ENCODE peak calls at places on chromosomes 4 and X, in six cellular contexts. E, N, R, W, P and G are unnamed samples.
A peak's percentile ranks its signal among the peaks of the same experiment; 100 is the strongest.

GRCh38 chr4:182975806-182976205 is 58.6 kb upstream of the DCTD start:
- ATAC-seq in E (peak; percentile 92), N (no peak), R (peak; percentile 90), W (no peak), P (peak; percentile 87), G (no peak)

GRCh38 chr4:179625391-179625790 is 2183.2 kb upstream of the AGA start:
- ATAC-seq in E (no peak), N (no peak), R (no peak), W (no peak), P (no peak), G (no peak)

GRCh38 chr4:150543042-150543441 is 38.9 kb upstream of the MAB21L2 start:
- ATAC-seq in E (no peak), N (no peak), R (no peak), W (no peak), P (peak; percentile 11), G (no peak)

GRCh38 chr4:104976258-104976657 is 170.4 kb upstream of the TET2 start:
- ATAC-seq in E (no peak), N (no peak), R (peak; percentile 20), W (no peak), P (no peak), G (no peak)

GRCh38 chr4:184977747-184978146 is 40.5 kb upstream of the HELT start:
- ATAC-seq in E (no peak), N (no peak), R (no peak), W (peak; percentile 37), P (no peak), G (no peak)

GRCh38 chrX:79089897-79090584 is 54.4 kb upstream of the GPR174 start:
- ATAC-seq in E (no peak), N (no peak), R (peak; percentile 74), W (no peak), P (no peak), G (no peak)

GRCh38 chr4:8341691-8342090 is 72.1 kb downstream of the HTRA3 start:
- ATAC-seq in E (no peak), N (no peak), R (no peak), W (no peak), P (no peak), G (no peak)

GRCh38 chrX:136750364-136750763 is 30.4 kb downstream of the ARHGEF6 start:
- ATAC-seq in E (no peak), N (no peak), R (no peak), W (no peak), P (peak; percentile 70), G (no peak)

GRCh38 chrX:33908898-33909297 is 223.2 kb downstream of the FAM47A start:
- ATAC-seq in E (no peak), N (no peak), R (no peak), W (no peak), P (no peak), G (no peak)

GRCh38 chr4:4734425-4734824 is 125.0 kb upstream of the MSX1 start:
- ATAC-seq in E (no peak), N (no peak), R (no peak), W (no peak), P (no peak), G (no peak)

GRCh38 chr4:26058537-26058936 is 144.5 kb downstream of the SMIM20 start:
- ATAC-seq in E (no peak), N (no peak), R (peak; percentile 79), W (no peak), P (no peak), G (no peak)

GRCh38 chr4:1751155-1751918 is 30.0 kb downstream of the TACC3 start:
- ATAC-seq in E (no peak), N (peak; percentile 2), R (no peak), W (no peak), P (no peak), G (no peak)

GRCh38 chr4:183142566-183143545 is 43.8 kb downstream of the WWC2 start:
- ATAC-seq in E (no peak), N (no peak), R (no peak), W (no peak), P (peak; percentile 33), G (peak; percentile 62)

GRCh38 chr4:55754754-55755350 is 64.7 kb upstream of the EXOC1L start:
- ATAC-seq in E (peak; percentile 27), N (no peak), R (no peak), W (no peak), P (no peak), G (no peak)

GRCh38 chrX:38860106-38861013 is 59.1 kb downstream of the MID1IP1 start:
- ATAC-seq in E (no peak), N (no peak), R (peak; percentile 68), W (no peak), P (no peak), G (no peak)

DNA sequence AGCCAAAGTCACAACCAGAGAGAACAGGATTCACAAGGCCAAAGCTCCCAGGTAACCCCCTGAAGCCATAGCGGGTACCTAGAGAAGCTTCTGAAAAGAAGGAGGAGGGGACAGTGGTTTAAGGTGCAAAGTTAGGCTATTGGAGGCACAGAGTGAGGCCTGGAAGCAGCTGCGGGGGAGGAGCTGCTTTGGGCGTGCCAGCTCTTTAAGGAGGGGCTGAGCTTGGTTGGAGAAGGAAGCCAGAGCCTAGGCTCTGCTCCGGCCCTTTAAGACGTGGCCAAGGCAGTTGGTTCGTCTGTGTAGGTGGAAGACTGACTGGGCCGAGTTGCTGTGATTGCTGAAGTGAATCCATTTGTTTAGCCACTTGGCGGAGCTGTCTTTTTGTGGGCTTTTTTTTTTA is 1.5 kb downstream of the KLF8 start:
- ATAC-seq in E (peak; percentile 84), N (no peak), R (peak; percentile 93), W (peak; percentile 92), P (peak; percentile 31), G (peak; percentile 86)
- TF ChIP-seq POLR2AphosphoS5 in E (no peak), N (no peak), R (no peak), W (no peak), P (no peak), G (no peak)

DNA sequence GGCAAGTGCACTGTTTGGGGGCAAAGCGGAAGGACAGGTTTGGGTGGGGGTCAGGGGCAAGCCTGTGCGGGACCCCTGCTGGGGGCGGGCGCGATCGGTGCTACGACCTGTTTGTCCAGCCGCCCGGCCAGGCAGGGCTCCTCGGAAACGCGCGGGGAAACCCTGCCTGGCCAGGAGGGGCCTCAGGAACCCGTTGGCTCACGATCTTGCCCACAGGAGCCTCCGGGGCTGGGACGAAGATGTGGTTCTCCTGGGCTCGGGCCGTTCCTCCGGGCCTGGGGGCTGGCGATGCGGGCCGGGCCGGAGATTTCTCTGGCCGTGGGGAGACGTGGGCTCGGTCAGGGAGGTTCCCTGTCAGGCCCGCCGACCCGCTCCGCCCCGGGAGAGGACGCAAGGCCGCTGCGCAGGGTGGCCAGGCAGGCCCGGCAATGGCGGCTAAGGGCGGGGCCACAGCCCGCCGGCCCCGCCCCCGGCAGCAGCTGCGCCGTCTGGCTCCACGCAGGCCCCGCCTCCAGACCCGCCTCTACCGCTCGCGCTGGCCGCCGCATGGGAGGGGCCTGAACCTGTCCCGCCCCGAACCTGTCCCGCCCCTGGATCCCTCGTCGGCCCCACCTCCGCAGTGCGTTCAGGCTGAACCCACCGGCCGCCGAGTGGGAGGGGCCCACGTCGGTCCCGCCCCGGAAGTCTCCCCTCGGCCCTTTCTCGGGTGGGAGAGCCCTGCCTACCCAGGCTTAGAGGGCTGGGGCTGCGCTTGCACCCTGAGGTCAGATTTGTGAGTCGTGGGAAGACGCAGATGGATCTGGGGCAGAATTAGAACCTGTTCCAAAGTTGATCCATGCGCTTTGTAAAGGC is at the start of gene FAM3A:
- ATAC-seq in E (peak; percentile 96), N (peak; percentile 83), R (peak; percentile 96), W (peak; percentile 95), P (peak; percentile 95), G (peak; percentile 93)
- TF ChIP-seq POLR2A in E (peak; percentile 36), N (peak; percentile 67), R (peak; percentile 87), W (peak; percentile 50), P (peak; percentile 83), G (peak; percentile 90)

DNA sequence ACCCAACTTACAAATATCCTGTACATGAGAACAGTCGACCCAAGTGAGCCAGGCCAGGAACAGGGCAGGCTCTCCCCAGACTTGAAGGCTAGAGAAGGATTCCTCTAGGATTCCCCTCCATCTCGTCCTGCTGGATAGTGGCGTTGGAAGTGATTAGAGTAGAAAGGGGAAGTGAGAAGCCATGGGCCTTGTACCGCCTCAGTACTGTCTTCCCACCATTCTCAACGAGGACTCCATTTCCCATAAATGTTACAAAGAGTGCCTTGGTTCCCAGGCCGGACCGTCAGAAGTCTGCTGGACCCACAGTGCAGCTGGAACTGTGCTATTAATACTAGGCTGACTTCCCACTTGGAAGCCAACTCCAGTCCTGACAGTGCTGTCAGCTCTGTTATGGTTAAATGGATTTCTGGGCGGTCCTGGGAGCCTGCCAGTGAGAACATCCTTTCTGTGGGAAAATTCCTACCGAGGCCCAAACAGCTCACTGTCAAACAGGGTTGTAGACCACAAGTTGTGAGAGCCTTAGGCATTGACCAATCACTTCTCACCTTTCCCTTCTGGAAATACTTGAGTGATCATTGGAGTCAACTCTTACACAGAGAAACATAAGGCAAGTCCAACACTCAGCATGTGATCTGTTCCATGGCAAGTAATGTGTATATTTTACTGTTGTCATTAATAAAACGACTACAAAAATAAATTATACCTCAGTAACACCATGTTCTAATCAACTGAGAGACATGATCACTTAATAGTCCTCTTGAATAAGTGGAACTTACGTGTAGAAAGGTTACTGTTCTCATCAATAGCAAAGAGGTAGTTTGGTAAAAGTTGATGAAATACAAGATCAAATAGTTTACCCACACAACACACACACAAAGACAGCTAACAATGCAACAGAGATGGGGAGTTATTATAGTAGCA is 58.4 kb downstream of the AMELX start:
- ATAC-seq in E (no peak), N (no peak), R (peak; percentile 63), W (peak; percentile 70), P (peak; percentile 35), G (peak; percentile 84)
- H3K4me1 ChIP-seq in E (no peaks in the 10 kb centered on the region), N (no peaks in the 10 kb centered on the region), R (peaks cover 6% of the 10 kb centered on the region), W (peaks cover 7% of the 10 kb centered on the region), P (peaks cover 10% of the 10 kb centered on the region), G (no peaks in the 10 kb centered on the region)

GRCh38 chrX:109735241-109735744 is 2.2 kb upstream of the ACSL4 start:
- ATAC-seq in E (no peak), N (no peak), R (no peak), W (no peak), P (no peak), G (no peak)

GRCh38 chrX:109733658-109734022 is 583 bp upstream of the ACSL4 start:
- ATAC-seq in E (no peak), N (no peak), R (no peak), W (no peak), P (no peak), G (peak; percentile 21)

GRCh38 chrX:109732319-109732779 is 708 bp downstream of the ACSL4 start:
- ATAC-seq in E (peak; percentile 25), N (peak; percentile 37), R (peak; percentile 60), W (peak; percentile 54), P (peak; percentile 69), G (no peak)

GRCh38 chrX:109732780-109733657 is at the start of gene ACSL4:
- ATAC-seq in E (peak; percentile 98), N (peak; percentile 96), R (peak; percentile 91), W (peak; percentile 95), P (peak; percentile 95), G (peak; percentile 97)
- TF ChIP-seq POLR2AphosphoS5 in E (peak; percentile 71), N (peak; percentile 81), R (peak; percentile 53), W (peak; percentile 63), P (peak; percentile 80), G (peak; percentile 64)

DNA sequence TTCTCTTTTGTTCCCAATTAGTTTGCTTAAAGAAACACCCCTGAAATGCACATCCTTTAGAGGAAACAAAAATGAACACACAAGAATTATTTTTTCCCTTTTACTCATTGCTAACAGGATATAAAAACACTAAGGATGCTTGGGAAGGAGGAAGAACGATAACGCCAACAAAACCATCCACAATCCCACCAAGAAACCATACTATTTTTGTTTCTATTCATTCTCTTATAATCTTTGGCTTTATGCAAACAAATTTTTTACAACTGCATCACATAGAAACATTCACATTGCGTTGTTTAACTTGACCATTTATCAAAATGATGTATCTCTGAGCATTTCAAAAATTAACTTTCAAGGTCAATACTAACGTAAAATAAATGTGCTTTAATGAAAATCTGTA is 12.0 kb downstream of the APBB2 start:
- ATAC-seq in E (no peak), N (no peak), R (no peak), W (no peak), P (no peak), G (no peak)
- TF ChIP-seq POLR2A in E (no peak), N (no peak), R (no peak), W (no peak), P (no peak), G (no peak)